ENCODE peak calls at places on chromosomes 3 and 15, in five cellular contexts. G is IMR-90, J is ovary, M is AG09309, N is foreskin fibroblast. V is an unnamed sample.

GRCh38 chr3:133592843-133593242 is 19.4 kb downstream of the CDV3 start:
- DNase-seq in G (no peak), J (no peak), M (no peak), N (no peak), V (no peak)

GRCh38 chr3:127234784-127235183 is 41.9 kb downstream of the PRR23E start:
- DNase-seq in G (no peak), J (no peak), M (no peak), N (no peak), V (no peak)

GRCh38 chr3:22729212-22729611 is 473.9 kb upstream of the UBE2E2 start:
- DNase-seq in G (no peak), J (no peak), M (no peak), N (no peak), V (no peak)

GRCh38 chr15:77400258-77400657 is 19.6 kb downstream of the PEAK1 start:
- DNase-seq in G (no peak), J (no peak), M (no peak), N (no peak), V (no peak)

GRCh38 chr3:193791041-193792032 is 198.3 kb downstream of the OPA1 start:
- DNase-seq in G (no peak), J (no peak), M (no peak), N (no peak), V (no peak)

GRCh38 chr3:161171113-161171512 is 50.0 kb upstream of the NMD3 start:
- DNase-seq in G (peak), J (peak), M (peak), N (peak), V (peak)

GRCh38 chr3:133404925-133405324 is 5.1 kb downstream of the BFSP2 start:
- DNase-seq in G (no peak), J (no peak), M (no peak), N (no peak), V (no peak)

GRCh38 chr15:49096090-49096750 is 50.0 kb upstream of the SECISBP2L start:
- DNase-seq in G (no peak), J (no peak), M (no peak), N (no peak), V (no peak)

GRCh38 chr3:38140326-38141172 is 2.1 kb downstream of the MYD88 start:
- DNase-seq in G (no peak), J (no peak), M (no peak), N (no peak), V (no peak)

GRCh38 chr15:31975446-31976229 is 54.7 kb upstream of the CHRNA7 start:
- DNase-seq in G (no peak), J (no peak), M (no peak), N (peak), V (no peak)

GRCh38 chr3:50267280-50267913 is 1.6 kb upstream of the SEMA3B start:
- DNase-seq in G (no peak), J (peak), M (no peak), N (peak), V (no peak)

GRCh38 chr3:181567446-181568075 is 144.2 kb upstream of the SOX2 start:
- DNase-seq in G (no peak), J (no peak), M (no peak), N (no peak), V (no peak)

GRCh38 chr3:39106281-39107055 is 959 bp downstream of the GORASP1 start:
- DNase-seq in G (peak), J (no peak), M (no peak), N (peak), V (no peak)

GRCh38 chr15:41258706-41259471 is 27.8 kb downstream of the CHP1 start:
- DNase-seq in G (peak), J (no peak), M (peak), N (peak), V (peak)

GRCh38 chr3:48422272-48422671 is 7.6 kb downstream of the PLXNB1 start:
- DNase-seq in G (no peak), J (no peak), M (no peak), N (no peak), V (no peak)
- TF ChIP-seq CTCF in G (no peak), J (no peak), M (no peak), N (no peak), V (peak)

DNA sequence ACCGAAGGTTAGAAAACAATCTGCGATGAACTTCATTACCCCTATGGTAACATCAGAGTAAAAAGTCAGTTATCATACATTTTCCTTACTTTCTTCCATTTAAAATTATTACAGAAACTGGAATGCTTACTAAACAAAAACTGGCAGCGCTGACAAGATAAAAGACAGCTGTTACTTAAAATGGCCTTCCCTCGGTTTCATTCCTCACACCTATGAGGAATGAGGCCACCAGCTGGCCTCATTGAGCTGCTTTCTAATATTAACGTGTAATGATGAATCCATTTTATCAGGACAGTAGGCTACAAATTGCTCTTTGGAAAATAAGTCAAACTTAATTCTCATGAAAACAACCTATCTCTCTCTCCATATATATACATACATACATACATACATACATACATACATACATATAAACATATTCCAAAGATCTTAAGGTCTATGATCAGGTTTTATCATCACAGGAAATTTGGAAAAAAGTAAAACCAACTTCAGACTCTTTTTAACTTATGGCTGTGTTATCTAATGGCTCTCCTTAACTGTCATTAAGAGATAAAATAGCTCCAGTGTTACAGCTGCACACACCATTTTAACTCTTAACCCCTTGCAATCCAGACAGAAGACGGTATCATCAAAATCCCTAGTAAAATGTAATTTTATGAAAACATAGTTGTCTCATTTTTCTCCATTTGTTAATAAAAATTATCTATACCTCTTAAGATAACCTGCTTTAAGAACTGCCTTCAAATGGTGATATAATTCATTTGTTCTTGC is 5.2 kb downstream of the CCNL1 start:
- DNase-seq in G (no peak), J (no peak), M (no peak), N (no peak), V (no peak)
- TF ChIP-seq CTCF in G (no peak), J (no peak), M (no peak), N (no peak), V (no peak)

GRCh38 chr3:13686332-13686731 is 137.4 kb downstream of the FBLN2 start:
- DNase-seq in G (no peak), J (no peak), M (no peak), N (no peak), V (no peak)
- TF ChIP-seq CTCF in G (no peak), J (no peak), M (no peak), N (no peak), V (no peak)

GRCh38 chr15:78508272-78508671 is 895 bp downstream of the HYKK start:
- DNase-seq in G (no peak), J (no peak), M (no peak), N (no peak), V (no peak)

GRCh38 chr15:78509726-78510312 is 2.4 kb downstream of the HYKK start:
- DNase-seq in G (no peak), J (no peak), M (no peak), N (no peak), V (no peak)

GRCh38 chr15:78507831-78508160 is 419 bp downstream of the HYKK start:
- DNase-seq in G (no peak), J (no peak), M (no peak), N (no peak), V (no peak)

GRCh38 chr15:78502641-78503040 is 4.7 kb upstream of the HYKK start:
- DNase-seq in G (no peak), J (no peak), M (no peak), N (no peak), V (no peak)

DNA sequence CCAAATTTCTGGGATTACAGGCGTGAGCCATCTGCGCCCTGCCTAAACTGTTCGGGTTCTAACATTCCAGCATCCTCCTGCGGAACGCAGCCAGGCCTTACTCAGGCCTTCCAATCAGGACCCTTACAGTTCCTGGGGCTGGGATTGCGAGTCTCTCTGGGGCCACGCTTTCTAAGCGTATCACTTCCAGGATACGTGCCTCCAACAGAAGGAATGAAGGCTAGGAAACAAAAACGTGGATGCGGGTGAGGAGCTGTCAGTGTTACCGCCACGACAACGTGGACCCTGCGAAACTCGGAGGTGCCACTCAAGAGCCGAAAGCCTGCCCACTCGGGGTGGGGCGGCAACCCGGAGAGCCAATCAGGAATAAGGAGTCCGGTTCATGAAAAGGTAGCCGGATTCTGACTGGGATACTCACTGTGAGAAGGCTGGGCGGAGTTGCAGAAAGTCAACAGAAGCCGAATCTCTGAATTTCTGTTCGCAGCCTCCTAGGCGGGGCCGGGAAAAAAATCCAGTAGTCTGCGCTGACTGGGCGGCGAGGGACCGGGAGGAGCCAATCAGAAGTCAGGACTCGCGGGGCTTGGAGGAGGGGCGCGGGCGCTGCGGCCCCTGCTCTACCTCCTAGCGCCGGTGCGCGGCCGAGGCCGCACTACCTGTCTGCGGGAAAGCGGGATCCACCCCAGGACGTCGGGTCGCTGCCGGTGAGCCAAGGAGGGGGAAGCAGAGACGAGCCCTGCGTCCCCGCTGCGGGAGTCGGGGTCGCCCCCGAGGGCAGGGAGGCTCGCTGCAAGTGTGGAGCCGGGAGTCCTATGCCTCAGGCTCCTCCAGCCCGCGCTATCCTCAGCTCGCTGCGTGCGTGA is at the start of gene HYKK:
- DNase-seq in G (peak), J (peak), M (peak), N (peak), V (peak)
- TF ChIP-seq CTCF in G (no peak), J (no peak), M (no peak), N (no peak), V (no peak)

GRCh38 chr15:73686781-73687256 is 2.6 kb downstream of the CD276 start:
- DNase-seq in G (peak), J (no peak), M (peak), N (peak), V (peak)
- TF ChIP-seq CTCF in G (no peak), J (no peak), M (no peak), N (no peak), V (peak)

GRCh38 chr3:115814778-115815380 is 191.6 kb downstream of the GAP43 start:
- DNase-seq in G (peak), J (peak), M (no peak), N (peak), V (no peak)

GRCh38 chr3:115808816-115809215 is 185.5 kb downstream of the GAP43 start:
- DNase-seq in G (no peak), J (no peak), M (no peak), N (peak), V (no peak)

GRCh38 chr3:115808239-115808638 is 184.9 kb downstream of the GAP43 start:
- DNase-seq in G (no peak), J (no peak), M (no peak), N (peak), V (no peak)

GRCh38 chr3:115819785-115820384 is 196.6 kb downstream of the GAP43 start:
- DNase-seq in G (peak), J (peak), M (peak), N (peak), V (peak)

GRCh38 chr3:115814006-115814405 is 190.7 kb downstream of the GAP43 start:
- DNase-seq in G (no peak), J (no peak), M (no peak), N (no peak), V (no peak)
- TF ChIP-seq CTCF in G (no peak), J (no peak), M (no peak), N (no peak), V (no peak)

GRCh38 chr3:44966795-44967278 is 9.1 kb downstream of the ZDHHC3 start:
- DNase-seq in G (no peak), J (no peak), M (no peak), N (no peak), V (no peak)
- TF ChIP-seq CTCF in G (no peak), J (no peak), M (no peak), N (no peak), V (no peak)

GRCh38 chr3:171453175-171453868 is 6.9 kb downstream of the TNIK start:
- DNase-seq in G (no peak), J (no peak), M (no peak), N (peak), V (no peak)
- TF ChIP-seq CTCF in G (peak), J (no peak), M (peak), N (peak), V (peak)

GRCh38 chr3:157354722-157355121 is 81.9 kb upstream of the PTX3 start:
- DNase-seq in G (peak), J (no peak), M (no peak), N (peak), V (no peak)
- TF ChIP-seq CTCF in G (peak), J (no peak), M (peak), N (peak), V (peak)

V was measured in epithelial cell of proximal tubule.